ENCODE peak calls at places on chromosomes 3 and 15, in nine cellular contexts. D is suprapubic skin, T is SK-N-SH, R is tibial nerve, U is K562, K is ovary, H is transverse colon, P is upper lobe of left lung, W is HepG2. I is an unnamed sample.

GRCh38 chr3:46576-46975 is 150.0 kb upstream of the CHL1 start:
- DNase-seq in H (no peak), K (no peak), P (no peak), T (no peak), U (no peak), R (no peak), D (no peak), W (no peak), I (no peak)

GRCh38 chr3:40853474-40853873 is 328.7 kb downstream of the ZNF621 start:
- DNase-seq in K (no peak), U (no peak), T (no peak), D (no peak), H (no peak), R (no peak), W (no peak), P (no peak), I (no peak)

GRCh38 chr3:89527736-89528335 is 420.4 kb downstream of the EPHA3 start:
- DNase-seq in U (no peak), P (no peak), D (no peak), T (no peak), R (no peak), K (no peak), H (no peak), W (no peak), I (no peak)

GRCh38 chr3:122730240-122730639 is 49.6 kb downstream of the PARP14 start:
- DNase-seq in W (no peak), K (no peak), D (no peak), U (peak; percentile 45), T (no peak), R (no peak), P (no peak), H (no peak), I (no peak)

GRCh38 chr15:69161878-69162213 is 1.4 kb downstream of the GLCE start:
- DNase-seq in T (no peak), P (no peak), D (no peak), W (no peak), R (no peak), U (no peak), H (no peak), K (no peak), I (no peak)

GRCh38 chr3:65828706-65829105 is 210.0 kb downstream of the MAGI1 start:
- DNase-seq in W (no peak), D (no peak), P (no peak), R (no peak), U (no peak), H (no peak), T (no peak), K (no peak), I (no peak)

GRCh38 chr3:38960953-38961622 is 90.7 kb downstream of the SCN11A start:
- DNase-seq in U (peak; percentile 65), K (peak; percentile 21), R (peak; percentile 17), H (peak; percentile 51), T (peak; percentile 56), P (no peak), D (no peak), W (peak; percentile 25), I (peak; percentile 52)

GRCh38 chr15:73212424-73212823 is 156.3 kb downstream of the HCN4 start:
- DNase-seq in P (no peak), W (no peak), U (no peak), R (no peak), H (no peak), K (no peak), D (no peak), T (no peak), I (no peak)

GRCh38 chr3:137165117-137165806 is 207.5 kb downstream of the IL20RB start:
- DNase-seq in H (no peak), R (no peak), W (no peak), D (no peak), P (no peak), K (no peak), T (no peak), U (peak; percentile 14), I (no peak)

GRCh38 chr3:66297260-66297863 is 76.6 kb downstream of the SLC25A26 start:
- DNase-seq in P (no peak), T (no peak), H (no peak), K (no peak), R (no peak), U (no peak), W (no peak), D (no peak), I (no peak)

GRCh38 chr3:183265157-183265642 is 12.1 kb downstream of the B3GNT5 start:
- DNase-seq in R (no peak), T (no peak), D (no peak), U (no peak), H (no peak), K (no peak), P (no peak), W (no peak), I (no peak)

GRCh38 chr3:20511863-20512262 is 325.9 kb upstream of the SGO1 start:
- DNase-seq in K (no peak), D (no peak), W (peak; percentile 43), R (no peak), H (no peak), T (peak; percentile 49), U (peak; percentile 16), P (no peak), I (no peak)

DNA sequence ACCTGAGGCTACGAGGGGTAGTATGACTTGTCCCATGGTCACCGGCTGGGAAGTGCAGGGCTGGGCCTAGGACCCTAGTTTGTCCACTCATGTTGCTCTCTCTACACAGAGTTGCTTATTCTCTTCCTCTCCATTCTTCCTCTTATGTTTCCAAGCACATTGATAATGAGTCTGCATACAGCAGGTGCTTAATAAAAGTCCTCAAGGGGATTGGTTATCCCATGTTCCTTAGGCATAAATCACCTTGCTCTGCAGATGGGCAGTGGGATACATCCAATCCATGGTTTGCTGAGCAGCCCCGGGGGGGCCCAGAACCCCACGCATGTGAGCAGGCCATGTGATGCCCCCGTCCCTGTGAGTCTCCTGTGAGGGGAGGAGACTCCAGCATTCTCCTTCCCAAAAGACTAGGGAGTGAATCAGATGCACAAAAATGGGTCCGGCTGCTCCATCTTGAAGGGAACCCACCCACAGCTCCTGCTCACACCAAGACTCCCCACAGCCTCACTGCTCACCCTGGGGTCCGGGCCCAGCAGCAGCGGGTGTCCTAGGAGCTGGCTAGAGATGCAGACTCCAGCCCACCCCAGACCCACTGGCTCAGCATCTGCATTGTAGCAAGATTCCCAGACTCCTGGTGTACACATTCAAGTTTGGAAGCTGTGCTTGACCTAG is 139.9 kb downstream of the NUP210 start:
- DNase-seq in K (no peak), W (no peak), P (no peak), T (no peak), R (no peak), H (no peak), U (no peak), D (no peak), I (no peak)
- H3K27me3 ChIP-seq in K (peaks cover 2% of the 10 kb centered on the region), W (no peaks in the 10 kb centered on the region), P (no peaks in the 10 kb centered on the region), T (peaks cover 10% of the 10 kb centered on the region), R (peaks cover 25% of the 10 kb centered on the region), H (peaks cover 55% of the 10 kb centered on the region), U (peaks cover 34% of the 10 kb centered on the region), D (peaks cover 36% of the 10 kb centered on the region), I (peaks cover 74% of the 10 kb centered on the region)

GRCh38 chr15:76947454-76947853 is 15.9 kb downstream of the RCN2 start:
- DNase-seq in P (no peak), U (no peak), D (no peak), W (no peak), T (no peak), R (no peak), K (no peak), H (no peak), I (no peak)
- TF ChIP-seq EP300 in P (no peak), U (no peak), D (no peak), W (no peak), T (no peak), R (no peak), K (no peak), H (no peak), I (no peak)

DNA sequence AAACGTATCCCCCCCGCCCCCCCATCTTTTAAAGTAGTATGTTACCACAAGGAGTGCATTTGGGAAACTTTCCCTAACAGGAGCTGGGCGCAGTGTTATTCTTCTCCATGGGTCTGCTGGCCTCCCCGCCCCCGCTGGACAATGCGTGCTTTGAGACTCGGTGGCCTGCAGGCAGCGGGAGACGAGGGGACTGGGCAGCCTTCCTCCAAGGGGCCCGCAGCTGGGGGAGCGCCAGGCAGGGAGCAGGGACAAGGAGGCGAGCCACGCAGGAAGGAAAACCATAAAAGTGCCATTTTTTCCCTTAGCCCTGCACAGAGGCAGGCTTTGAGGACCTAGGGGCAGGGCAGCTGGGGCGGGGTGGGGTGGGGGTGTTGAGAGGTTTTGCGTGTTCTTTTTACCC is 14.1 kb downstream of the SOX2 start:
- DNase-seq in U (no peak), R (no peak), T (no peak), K (no peak), P (peak; percentile 65), D (no peak), W (no peak), H (no peak), I (no peak)
- H3K27me3 ChIP-seq in U (peaks cover 22% of the 10 kb centered on the region), R (peaks cover 98% of the 10 kb centered on the region), T (no peaks in the 10 kb centered on the region), K (no peaks in the 10 kb centered on the region), P (peaks cover 4% of the 10 kb centered on the region), D (peaks cover 99% of the 10 kb centered on the region), W (no peaks in the 10 kb centered on the region), H (peaks cover 100% of the 10 kb centered on the region), I (peaks cover 95% of the 10 kb centered on the region)

GRCh38 chr15:43209059-43209824 is 11.6 kb downstream of the EPB42 start:
- DNase-seq in D (no peak), P (peak; percentile 77), T (no peak), R (no peak), K (no peak), W (peak; percentile 41), H (no peak), U (peak; percentile 61), I (no peak)
- TF ChIP-seq EP300 in D (no peak), P (no peak), T (no peak), R (no peak), K (no peak), W (no peak), H (no peak), U (no peak), I (no peak)

DNA sequence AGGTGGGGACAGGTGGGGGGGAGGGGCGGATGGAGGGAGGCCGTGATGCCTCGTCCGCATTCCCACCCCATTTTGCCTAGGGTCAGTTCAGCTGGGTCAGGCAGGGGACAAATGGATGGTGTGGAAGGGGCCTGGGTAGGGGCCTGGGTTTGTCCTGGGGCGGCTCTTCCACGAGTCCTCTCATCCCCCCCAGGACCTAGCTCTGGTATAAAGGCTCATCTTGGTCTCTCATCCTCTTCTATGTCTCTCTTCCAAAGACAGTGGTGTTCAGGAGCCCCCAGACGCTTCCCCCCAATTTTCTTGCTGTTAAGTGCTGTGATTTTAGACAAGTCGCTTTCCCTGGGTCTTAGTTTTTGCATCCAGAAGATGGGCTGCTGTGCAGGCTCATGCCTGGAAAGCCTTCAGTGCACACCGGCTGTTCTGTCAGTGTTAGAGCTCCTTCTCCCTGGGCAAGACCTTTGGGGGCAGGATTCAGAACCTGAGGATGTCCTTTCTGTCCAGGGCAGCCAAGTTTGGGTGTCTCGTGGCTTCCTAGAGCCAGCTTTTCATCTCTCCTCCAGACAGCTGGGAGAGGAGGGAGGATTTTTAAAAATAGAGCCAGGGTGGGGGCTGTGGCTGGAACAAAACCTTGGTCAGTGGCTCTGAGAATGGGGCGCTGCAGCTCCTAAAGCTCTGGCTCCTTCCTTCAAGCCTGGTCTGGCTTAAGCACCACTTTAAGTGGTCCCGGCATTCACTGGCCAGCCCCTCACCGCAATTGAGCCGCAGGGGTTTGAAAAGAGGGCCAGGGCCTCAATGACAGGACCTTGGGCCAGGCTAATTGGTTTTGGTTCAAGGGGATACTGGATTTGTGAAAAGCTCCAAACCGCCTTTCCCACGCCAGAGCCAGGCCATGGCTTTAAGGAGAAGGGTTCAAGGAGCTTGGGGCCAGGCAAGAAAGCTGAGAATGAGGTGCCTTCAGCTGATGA is 37.7 kb upstream of the POLG start:
- DNase-seq in U (no peak), P (no peak), W (no peak), H (no peak), R (no peak), K (no peak), D (no peak), T (no peak), I (no peak)
- H3K27me3 ChIP-seq in U (peaks cover 61% of the 10 kb centered on the region), P (peaks cover 21% of the 10 kb centered on the region), W (peaks cover 16% of the 10 kb centered on the region), H (peaks cover 99% of the 10 kb centered on the region), R (peaks cover 98% of the 10 kb centered on the region), K (no peaks in the 10 kb centered on the region), D (peaks cover 98% of the 10 kb centered on the region), T (no peaks in the 10 kb centered on the region), I (peaks cover 100% of the 10 kb centered on the region)